ENCODE peak calls at places on chromosomes 2 and 18, in six cellular contexts. One of them, this sample, is unnamed.

GRCh38 chr18:43078485-43079092 is 36.9 kb downstream of the RIT2 start:
- DNase-seq in SJCRH30: no peak
- DNase-seq in H9: peak
- DNase-seq in stimulated activated CD8-positive, alpha-beta memory T cell treated with anti-CD3 and anti-CD28 coated beads, Interleukin-2, amount 100 ng/mL, for 1 hour: no peak
- DNase-seq in ACHN: no peak
- DNase-seq in nucleus accumbens: no peak
- DNase-seq in this sample: no peak

GRCh38 chr18:67428148-67428547 is 88.4 kb downstream of the DSEL start:
- DNase-seq in SJCRH30: no peak
- DNase-seq in H9: no peak
- DNase-seq in stimulated activated CD8-positive, alpha-beta memory T cell treated with anti-CD3 and anti-CD28 coated beads, Interleukin-2, amount 100 ng/mL, for 1 hour: no peak
- DNase-seq in ACHN: no peak
- DNase-seq in nucleus accumbens: no peak
- DNase-seq in this sample: no peak

GRCh38 chr2:42230891-42231290 is 61.7 kb downstream of the EML4 start:
- DNase-seq in SJCRH30: no peak
- DNase-seq in H9: no peak
- DNase-seq in stimulated activated CD8-positive, alpha-beta memory T cell treated with anti-CD3 and anti-CD28 coated beads, Interleukin-2, amount 100 ng/mL, for 1 hour: no peak
- DNase-seq in ACHN: peak
- DNase-seq in nucleus accumbens: no peak
- DNase-seq in this sample: no peak

GRCh38 chr18:9218052-9218451 is 81.5 kb downstream of the ANKRD12 start:
- DNase-seq in SJCRH30: no peak
- DNase-seq in H9: no peak
- DNase-seq in stimulated activated CD8-positive, alpha-beta memory T cell treated with anti-CD3 and anti-CD28 coated beads, Interleukin-2, amount 100 ng/mL, for 1 hour: no peak
- DNase-seq in ACHN: no peak
- DNase-seq in nucleus accumbens: no peak
- DNase-seq in this sample: no peak

GRCh38 chr2:240631561-240632290 is 6.4 kb downstream of the GPR35 start:
- DNase-seq in SJCRH30: no peak
- DNase-seq in H9: no peak
- DNase-seq in stimulated activated CD8-positive, alpha-beta memory T cell treated with anti-CD3 and anti-CD28 coated beads, Interleukin-2, amount 100 ng/mL, for 1 hour: no peak
- DNase-seq in ACHN: no peak
- DNase-seq in nucleus accumbens: no peak
- DNase-seq in this sample: no peak

GRCh38 chr2:70570041-70570661 is 16.5 kb upstream of the TGFA start:
- DNase-seq in SJCRH30: no peak
- DNase-seq in H9: peak
- DNase-seq in stimulated activated CD8-positive, alpha-beta memory T cell treated with anti-CD3 and anti-CD28 coated beads, Interleukin-2, amount 100 ng/mL, for 1 hour: no peak
- DNase-seq in ACHN: peak
- DNase-seq in nucleus accumbens: no peak
- DNase-seq in this sample: no peak

GRCh38 chr2:101622633-101623521 is 74.6 kb upstream of the MAP4K4 start:
- DNase-seq in SJCRH30: no peak
- DNase-seq in H9: no peak
- DNase-seq in stimulated activated CD8-positive, alpha-beta memory T cell treated with anti-CD3 and anti-CD28 coated beads, Interleukin-2, amount 100 ng/mL, for 1 hour: no peak
- DNase-seq in ACHN: no peak
- DNase-seq in nucleus accumbens: no peak
- DNase-seq in this sample: no peak

GRCh38 chr2:124046332-124046731 is 21.2 kb downstream of the CNTNAP5 start:
- DNase-seq in SJCRH30: no peak
- DNase-seq in H9: peak
- DNase-seq in stimulated activated CD8-positive, alpha-beta memory T cell treated with anti-CD3 and anti-CD28 coated beads, Interleukin-2, amount 100 ng/mL, for 1 hour: no peak
- DNase-seq in ACHN: no peak
- DNase-seq in nucleus accumbens: no peak
- DNase-seq in this sample: no peak

GRCh38 chr2:137943948-137944347 is 20.3 kb upstream of the HNMT start:
- DNase-seq in SJCRH30: no peak
- DNase-seq in H9: no peak
- DNase-seq in stimulated activated CD8-positive, alpha-beta memory T cell treated with anti-CD3 and anti-CD28 coated beads, Interleukin-2, amount 100 ng/mL, for 1 hour: no peak
- DNase-seq in ACHN: no peak
- DNase-seq in nucleus accumbens: no peak
- DNase-seq in this sample: no peak

GRCh38 chr2:151560289-151560688 is 150.6 kb downstream of the RIF1 start:
- DNase-seq in SJCRH30: no peak
- DNase-seq in H9: no peak
- DNase-seq in stimulated activated CD8-positive, alpha-beta memory T cell treated with anti-CD3 and anti-CD28 coated beads, Interleukin-2, amount 100 ng/mL, for 1 hour: no peak
- DNase-seq in ACHN: peak
- DNase-seq in nucleus accumbens: no peak
- DNase-seq in this sample: no peak

GRCh38 chr18:2903006-2903405 is 56.2 kb downstream of the EMILIN2 start:
- DNase-seq in SJCRH30: peak
- DNase-seq in H9: no peak
- DNase-seq in stimulated activated CD8-positive, alpha-beta memory T cell treated with anti-CD3 and anti-CD28 coated beads, Interleukin-2, amount 100 ng/mL, for 1 hour: no peak
- DNase-seq in ACHN: peak
- DNase-seq in nucleus accumbens: no peak
- DNase-seq in this sample: no peak

GRCh38 chr2:18664421-18664820 is 75.1 kb upstream of the NT5C1B start:
- DNase-seq in SJCRH30: no peak
- DNase-seq in H9: no peak
- DNase-seq in stimulated activated CD8-positive, alpha-beta memory T cell treated with anti-CD3 and anti-CD28 coated beads, Interleukin-2, amount 100 ng/mL, for 1 hour: no peak
- DNase-seq in ACHN: no peak
- DNase-seq in nucleus accumbens: no peak
- DNase-seq in this sample: no peak

GRCh38 chr2:151337643-151338042 is 19.7 kb upstream of the TNFAIP6 start:
- DNase-seq in SJCRH30: no peak
- DNase-seq in H9: no peak
- DNase-seq in stimulated activated CD8-positive, alpha-beta memory T cell treated with anti-CD3 and anti-CD28 coated beads, Interleukin-2, amount 100 ng/mL, for 1 hour: no peak
- DNase-seq in ACHN: no peak
- DNase-seq in nucleus accumbens: no peak
- DNase-seq in this sample: no peak

GRCh38 chr2:206556357-206556949 is 85.8 kb upstream of the FAM237A start:
- DNase-seq in SJCRH30: peak
- DNase-seq in H9: no peak
- DNase-seq in stimulated activated CD8-positive, alpha-beta memory T cell treated with anti-CD3 and anti-CD28 coated beads, Interleukin-2, amount 100 ng/mL, for 1 hour: no peak
- DNase-seq in ACHN: peak
- DNase-seq in nucleus accumbens: no peak
- DNase-seq in this sample: no peak